ENCODE peak calls at places on chromosome 22, in eight cellular contexts. K is fibroblast of lung, T is HCT116, X is PC-3, N is A673, M is H9, B is astrocyte, C is ovary. J is an unnamed sample.

GRCh38 chr22:19407649-19408606 is 23.6 kb downstream of the HIRA start:
- DNase-seq in T (no peak), C (peak; percentile 54), B (no peak), K (no peak), M (no peak), X (no peak), N (peak; percentile 13), J (peak; percentile 61)

GRCh38 chr22:44580756-44581435 is 82.9 kb upstream of the RTL6 start:
- DNase-seq in X (no peak), B (no peak), K (no peak), T (no peak), N (no peak), M (peak; percentile 22), C (peak; percentile 17), J (peak; percentile 2)

GRCh38 chr22:39614442-39614841 is 43.9 kb downstream of the CACNA1I start:
- DNase-seq in M (no peak), K (no peak), N (no peak), B (no peak), T (no peak), X (no peak), C (no peak), J (no peak)

GRCh38 chr22:30747493-30747892 is 52.8 kb downstream of the OSBP2 start:
- DNase-seq in N (no peak), T (no peak), M (peak; percentile 35), K (no peak), C (no peak), X (no peak), B (no peak), J (no peak)

GRCh38 chr22:31241936-31242335 is 29.8 kb downstream of the LIMK2 start:
- DNase-seq in T (no peak), M (no peak), N (no peak), K (no peak), C (no peak), B (peak; percentile 91), X (no peak), J (no peak)

GRCh38 chr22:45200862-45201511 is 37.3 kb downstream of the NUP50 start:
- DNase-seq in K (peak; percentile 78), N (no peak), X (peak; percentile 77), M (peak; percentile 24), B (peak; percentile 93), T (no peak), C (no peak), J (no peak)

GRCh38 chr22:33007485-33007884 is 50.7 kb downstream of the SYN3 start:
- DNase-seq in M (no peak), X (no peak), K (no peak), T (no peak), B (no peak), N (no peak), C (no peak), J (no peak)

GRCh38 chr22:18970180-18970947 is 34.3 kb upstream of the PRODH start:
- DNase-seq in C (no peak), M (peak; percentile 64), N (peak; percentile 54), T (no peak), X (no peak), B (no peak), K (no peak), J (peak; percentile 78)

GRCh38 chr22:33565580-33565995 is 354.7 kb downstream of the LARGE1 start:
- DNase-seq in M (no peak), X (no peak), N (no peak), C (no peak), T (no peak), B (no peak), K (no peak), J (no peak)

GRCh38 chr22:48721394-48721666 is 1106.3 kb downstream of the BRD1 start:
- DNase-seq in C (no peak), M (no peak), B (no peak), N (no peak), K (no peak), X (no peak), T (no peak), J (no peak)

GRCh38 chr22:47810505-47811500 is 1048.4 kb downstream of the TBC1D22A start:
- DNase-seq in M (no peak), C (no peak), B (no peak), T (no peak), X (no peak), N (no peak), K (no peak), J (no peak)

GRCh38 chr22:44758354-44758969 is 6.1 kb downstream of the ARHGAP8 start:
- DNase-seq in T (no peak), B (peak; percentile 58), M (no peak), X (peak; percentile 72), K (peak; percentile 42), C (no peak), N (peak; percentile 65), J (no peak)

GRCh38 chr22:48654492-48654891 is 1173.2 kb downstream of the BRD1 start:
- DNase-seq in X (no peak), C (no peak), M (no peak), N (no peak), B (peak; percentile 58), K (peak; percentile 19), T (no peak), J (no peak)

GRCh38 chr22:39243443-39244072 is 1.2 kb downstream of the PDGFB start:
- DNase-seq in X (peak; percentile 29), N (no peak), K (no peak), T (no peak), M (no peak), B (no peak), C (no peak), J (peak; percentile 69)

GRCh38 chr22:34897126-34897525 is 168.8 kb upstream of the ISX start:
- DNase-seq in N (no peak), M (no peak), B (no peak), T (no peak), X (no peak), K (no peak), C (no peak), J (no peak)

GRCh38 chr22:36331306-36331911 is 56.4 kb downstream of the MYH9 start:
- DNase-seq in C (no peak), X (peak; percentile 96), N (peak; percentile 94), B (peak; percentile 96), T (peak; percentile 82), K (peak; percentile 94), M (peak; percentile 91), J (peak; percentile 65)

GRCh38 chr22:27435839-27436581 is 365.5 kb downstream of the MN1 start:
- DNase-seq in C (peak; percentile 78), T (no peak), K (peak; percentile 42), X (no peak), N (no peak), M (no peak), B (peak; percentile 77), J (no peak)

GRCh38 chr22:49996192-49996531 is 16.4 kb downstream of the IL17REL start:
- DNase-seq in K (no peak), X (no peak), M (no peak), C (peak; percentile 29), B (no peak), N (no peak), T (no peak), J (no peak)

GRCh38 chr22:49996532-49997220 is 15.9 kb downstream of the IL17REL start:
- DNase-seq in X (no peak), B (no peak), K (no peak), M (no peak), C (no peak), T (no peak), N (no peak), J (peak; percentile 50)

GRCh38 chr22:49995059-49995412 is 17.5 kb downstream of the IL17REL start:
- DNase-seq in N (no peak), T (no peak), X (no peak), K (no peak), M (no peak), B (no peak), C (no peak), J (no peak)

GRCh38 chr22:49994361-49995058 is 18.1 kb downstream of the IL17REL start:
- DNase-seq in M (no peak), N (no peak), T (no peak), B (no peak), C (peak; percentile 29), K (no peak), X (no peak), J (peak; percentile 21)

DNA sequence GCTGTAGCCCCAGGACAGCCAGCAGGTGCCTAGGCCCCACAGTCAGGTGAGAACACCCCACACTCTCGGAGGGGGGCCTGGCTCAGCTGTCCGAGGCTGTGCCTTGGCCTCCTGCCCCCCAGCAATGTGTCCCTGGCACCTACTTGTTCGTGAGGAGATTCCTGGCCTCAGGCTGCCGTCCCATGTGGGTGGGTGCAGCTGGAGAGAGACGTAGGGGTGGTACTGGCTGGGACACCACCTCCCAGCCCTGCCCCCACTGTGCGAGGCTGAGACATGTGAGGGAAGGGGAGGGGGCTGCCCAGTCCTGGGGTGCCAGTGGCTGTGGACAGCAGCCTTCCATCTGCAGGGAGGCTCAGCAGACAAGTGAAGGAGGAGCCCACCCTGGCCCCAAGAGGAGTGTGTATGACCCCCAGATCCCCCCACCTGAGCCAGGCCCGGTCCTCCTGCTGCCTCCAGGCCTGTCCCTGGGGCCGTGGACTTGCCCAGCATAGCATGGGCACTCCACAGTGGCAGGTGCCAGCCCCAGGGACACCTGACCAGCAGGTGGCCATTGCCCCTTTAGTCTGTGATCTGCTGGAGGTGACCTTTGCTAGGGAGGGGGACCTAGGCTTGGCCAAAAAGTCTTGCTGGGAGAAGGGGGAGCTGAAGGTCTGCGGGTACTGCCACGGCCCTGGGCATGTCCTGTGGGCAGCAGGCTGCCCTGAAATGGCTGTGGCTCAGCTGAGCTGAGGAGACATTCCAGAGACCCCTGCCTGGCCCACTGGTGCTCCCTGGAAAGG is 17.0 kb downstream of the IL17REL start:
- DNase-seq in C (peak; percentile 28), N (no peak), X (no peak), T (no peak), M (no peak), K (no peak), B (no peak), J (peak; percentile 60)
- H3K27ac ChIP-seq in C (no peak overlapping the region), N (no peak overlapping the region), X (no peak overlapping the region), T (no peak overlapping the region), M (no peak overlapping the region), K (no peak overlapping the region), B (no peak overlapping the region), J (no peak overlapping the region)

GRCh38 chr22:38193580-38193979 is 8.2 kb upstream of the MAFF start:
- DNase-seq in M (no peak), N (no peak), B (no peak), C (peak; percentile 77), T (no peak), K (peak; percentile 60), X (no peak), J (no peak)
- TF ChIP-seq CTCF in M (no peak), N (no peak), B (no peak), C (no peak), T (no peak), K (no peak), X (no peak), J (no peak)

DNA sequence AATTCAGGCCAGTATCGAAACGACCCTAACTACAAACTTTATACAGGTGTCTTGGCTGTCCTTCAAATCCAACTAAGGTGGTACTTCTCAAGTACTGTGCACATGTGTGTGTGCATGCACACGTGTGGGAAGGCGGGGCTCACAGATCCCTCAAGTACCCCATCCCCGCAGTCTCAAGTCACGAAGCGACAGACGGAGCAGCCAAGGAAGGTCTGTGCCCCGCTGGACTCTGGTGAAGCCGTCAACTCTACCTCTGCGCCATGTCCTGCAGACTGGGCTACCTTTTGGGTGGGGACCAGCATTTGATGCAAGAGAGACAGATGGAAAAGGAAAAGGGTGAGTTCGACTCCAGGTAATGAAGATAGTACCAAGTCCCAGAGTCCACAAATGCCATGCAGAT is 169.0 kb downstream of the CRYBB2 start:
- DNase-seq in X (no peak), B (no peak), C (no peak), T (no peak), M (peak; percentile 23), N (no peak), K (no peak), J (no peak)
- H3K4me1 ChIP-seq in X (no peaks in the 10 kb centered on the region), B (no peaks in the 10 kb centered on the region), C (no peaks in the 10 kb centered on the region), T (no peaks in the 10 kb centered on the region), M (peaks cover 3% of the 10 kb centered on the region), N (no peaks in the 10 kb centered on the region), K (no peaks in the 10 kb centered on the region), J (no peaks in the 10 kb centered on the region)

GRCh38 chr22:25563757-25564319 is 637 bp upstream of the GRK3 start:
- DNase-seq in T (no peak), M (no peak), B (no peak), X (no peak), K (no peak), N (no peak), C (no peak), J (no peak)
- H3K27ac ChIP-seq in T (peak overlapping the region; percentile 48), M (no peak overlapping the region), B (no peak overlapping the region), X (no peak overlapping the region), K (no peak overlapping the region), N (no peak overlapping the region), C (peak overlapping the region; percentile 69), J (peak overlapping the region; percentile 28)